ENCODE peak calls at places on chromosome 21, in nine cellular contexts. L is testis; K is fibroblast of villous mesenchyme; D is pancreas; P is CD4-positive, CD25-positive, alpha-beta regulatory T cell; T is astrocyte of the spinal cord; N is BE2C; H is upper lobe of right lung; E is A549. V is an unnamed sample.

GRCh38 chr21:14677023-14677422 is 130.9 kb upstream of the SAMSN1 start:
- DNase-seq in N (no peak), D (no peak), T (no peak), K (no peak), H (no peak), P (no peak), L (no peak), E (no peak), V (no peak)

GRCh38 chr21:16082038-16082816 is 352.4 kb downstream of the USP25 start:
- DNase-seq in D (no peak), E (no peak), K (peak), T (peak), P (peak), N (no peak), H (no peak), L (no peak), V (no peak)

GRCh38 chr21:46325073-46325912 is 1.3 kb downstream of the PCNT start:
- DNase-seq in T (peak), K (peak), H (peak), L (peak), P (peak), N (peak), D (peak), E (peak), V (no peak)

GRCh38 chr21:36028127-36029069 is 31.9 kb downstream of the SETD4 start:
- DNase-seq in K (peak), L (peak), P (peak), D (peak), N (peak), E (peak), H (peak), T (peak), V (no peak)

GRCh38 chr21:23402929-23403520 is 2204.3 kb downstream of the MRPL39 start:
- DNase-seq in L (no peak), T (no peak), P (no peak), D (no peak), N (no peak), E (no peak), K (no peak), H (no peak), V (no peak)

GRCh38 chr21:46217511-46218196 is 10.9 kb downstream of the LSS start:
- DNase-seq in K (no peak), E (no peak), P (no peak), L (peak), D (peak), H (peak), T (no peak), N (no peak), V (no peak)

GRCh38 chr21:37159053-37159776 is 86.2 kb downstream of the TTC3 start:
- DNase-seq in N (no peak), T (no peak), K (peak), L (no peak), D (no peak), P (peak), H (no peak), E (no peak), V (no peak)

GRCh38 chr21:36966066-36966845 is at the start of gene HLCS:
- DNase-seq in L (peak), P (peak), N (peak), E (peak), D (peak), H (peak), K (peak), T (peak), V (no peak)

GRCh38 chr21:41691205-41692203 is 75.3 kb downstream of the RIPK4 start:
- DNase-seq in K (no peak), N (no peak), P (no peak), H (no peak), D (no peak), L (no peak), E (no peak), T (no peak), V (no peak)

GRCh38 chr21:14600569-14601308 is 54.6 kb upstream of the SAMSN1 start:
- DNase-seq in D (no peak), T (no peak), E (no peak), H (no peak), N (no peak), P (peak), L (no peak), K (no peak), V (no peak)

GRCh38 chr21:16330340-16331319 is 600.8 kb downstream of the USP25 start:
- DNase-seq in E (peak), T (peak), K (peak), D (no peak), H (no peak), L (peak), N (peak), P (peak), V (peak)

GRCh38 chr21:40680311-40680710 is 166.6 kb downstream of the DSCAM start:
- DNase-seq in N (no peak), L (no peak), T (no peak), D (no peak), K (no peak), P (no peak), H (no peak), E (no peak), V (no peak)

GRCh38 chr21:26098758-26099157 is 71.8 kb downstream of the APP start:
- DNase-seq in E (no peak), H (no peak), D (no peak), T (peak), L (no peak), K (no peak), P (no peak), N (no peak), V (no peak)

GRCh38 chr21:41536827-41537103 is 28.8 kb upstream of the TMPRSS2 start:
- DNase-seq in E (no peak), L (no peak), D (no peak), P (no peak), H (no peak), K (no peak), T (no peak), N (no peak), V (no peak)

GRCh38 chr21:41680444-41681335 is 86.2 kb downstream of the RIPK4 start:
- DNase-seq in P (no peak), E (no peak), T (no peak), D (no peak), N (no peak), K (no peak), H (peak), L (no peak), V (no peak)

GRCh38 chr21:33977721-33978369 is 62.2 kb upstream of the ATP5PO start:
- DNase-seq in N (no peak), H (no peak), D (no peak), P (no peak), T (no peak), L (no peak), K (no peak), E (no peak), V (no peak)

GRCh38 chr21:33976980-33977720 is 61.5 kb upstream of the ATP5PO start:
- DNase-seq in H (no peak), N (no peak), L (no peak), K (peak), D (no peak), T (no peak), E (no peak), P (no peak), V (no peak)

GRCh38 chr21:33975548-33976081 is 60.0 kb upstream of the ATP5PO start:
- DNase-seq in D (no peak), P (peak), N (no peak), K (no peak), L (no peak), H (no peak), E (no peak), T (peak), V (no peak)

GRCh38 chr21:33974513-33975468 is 59.2 kb upstream of the ATP5PO start:
- DNase-seq in E (no peak), K (no peak), H (no peak), L (no peak), N (no peak), T (no peak), D (no peak), P (no peak), V (no peak)

DNA sequence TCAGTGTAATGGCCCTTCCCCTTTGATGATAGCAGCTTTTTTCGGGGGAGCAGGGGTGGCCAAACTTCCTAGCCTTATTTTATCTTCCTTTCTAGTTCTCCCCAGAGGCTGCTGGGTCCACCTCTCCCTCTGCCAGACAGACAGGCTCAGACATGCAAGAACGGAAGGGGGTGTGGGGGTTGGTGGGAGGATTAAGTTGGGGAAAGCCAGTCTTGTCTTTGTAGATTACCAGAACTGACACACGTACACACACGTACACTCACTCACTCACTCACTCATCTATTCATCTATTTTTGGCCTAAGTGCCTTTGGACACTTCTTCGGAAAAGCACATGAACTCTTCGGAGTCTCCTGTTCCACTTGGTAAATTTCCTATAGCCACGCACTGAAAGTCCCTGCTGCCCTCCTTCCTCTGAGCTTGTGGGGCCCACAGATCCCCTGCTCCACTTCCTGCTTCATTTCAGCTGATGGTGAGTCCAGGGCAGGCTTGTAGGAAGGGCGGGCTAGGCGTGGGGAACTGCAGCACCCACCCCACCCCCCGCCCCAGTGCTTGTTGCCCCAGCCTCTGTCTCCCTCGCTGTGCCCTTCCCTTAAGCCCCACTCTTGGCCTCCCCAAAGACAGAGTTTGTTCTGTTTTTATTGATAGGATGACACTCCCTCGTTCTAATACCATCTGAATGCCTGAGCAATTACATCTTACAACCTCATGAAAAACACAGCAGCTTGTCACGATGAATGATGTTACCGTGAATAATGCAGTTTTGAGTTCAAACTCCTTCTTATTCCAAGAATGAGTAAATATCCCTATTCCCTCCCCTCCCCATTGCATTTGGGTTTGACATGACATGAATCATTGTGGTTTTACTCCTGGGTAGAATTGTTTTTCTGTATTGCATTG is 60.7 kb upstream of the ATP5PO start:
- DNase-seq in T (peak), D (no peak), N (no peak), L (no peak), E (peak), K (peak), P (peak), H (no peak), V (peak)
- H3K4me3 ChIP-seq in T (no peak), D (no peak), N (no peak), L (no peak), E (no peak), K (no peak), P (peak), H (no peak), V (no peak)

GRCh38 chr21:38221594-38221993 is 35.2 kb upstream of the KCNJ15 start:
- DNase-seq in N (no peak), T (no peak), D (no peak), H (no peak), L (no peak), K (no peak), P (no peak), E (no peak), V (peak)

GRCh38 chr21:38227401-38227800 is 29.4 kb upstream of the KCNJ15 start:
- DNase-seq in D (no peak), N (no peak), K (no peak), E (no peak), P (no peak), H (no peak), L (no peak), T (no peak), V (no peak)

GRCh38 chr21:38228115-38228514 is 28.7 kb upstream of the KCNJ15 start:
- DNase-seq in T (no peak), H (no peak), N (no peak), K (no peak), L (no peak), E (no peak), D (no peak), P (no peak), V (no peak)

GRCh38 chr21:38220270-38220737 is 36.5 kb upstream of the KCNJ15 start:
- DNase-seq in P (no peak), T (no peak), D (no peak), N (no peak), K (peak), H (no peak), E (no peak), L (peak), V (no peak)

GRCh38 chr21:38223893-38224540 is 32.8 kb upstream of the KCNJ15 start:
- DNase-seq in H (no peak), K (peak), L (no peak), D (no peak), E (no peak), T (peak), N (no peak), P (peak), V (no peak)
- H3K4me3 ChIP-seq in H (no peak), K (no peak), L (no peak), D (no peak), E (no peak), T (no peak), N (no peak), P (no peak), V (no peak)

GRCh38 chr21:32004281-32004680 is 131.5 kb downstream of the HUNK start:
- DNase-seq in K (no peak), E (no peak), N (no peak), D (no peak), T (no peak), L (no peak), P (no peak), H (no peak), V (no peak)

GRCh38 chr21:32009263-32009662 is 136.4 kb downstream of the HUNK start:
- DNase-seq in K (no peak), D (no peak), N (no peak), T (no peak), H (no peak), L (no peak), P (no peak), E (no peak), V (no peak)

GRCh38 chr21:32007461-32007860 is 134.6 kb downstream of the HUNK start:
- DNase-seq in T (peak), H (no peak), L (no peak), P (no peak), N (no peak), D (no peak), E (peak), K (no peak), V (no peak)

GRCh38 chr21:32008714-32009113 is 135.9 kb downstream of the HUNK start:
- DNase-seq in T (no peak), L (no peak), P (no peak), N (no peak), K (no peak), H (no peak), D (no peak), E (no peak), V (no peak)
- H3K4me3 ChIP-seq in T (no peak), L (no peak), P (no peak), N (no peak), K (no peak), H (no peak), D (no peak), E (no peak), V (no peak)

DNA sequence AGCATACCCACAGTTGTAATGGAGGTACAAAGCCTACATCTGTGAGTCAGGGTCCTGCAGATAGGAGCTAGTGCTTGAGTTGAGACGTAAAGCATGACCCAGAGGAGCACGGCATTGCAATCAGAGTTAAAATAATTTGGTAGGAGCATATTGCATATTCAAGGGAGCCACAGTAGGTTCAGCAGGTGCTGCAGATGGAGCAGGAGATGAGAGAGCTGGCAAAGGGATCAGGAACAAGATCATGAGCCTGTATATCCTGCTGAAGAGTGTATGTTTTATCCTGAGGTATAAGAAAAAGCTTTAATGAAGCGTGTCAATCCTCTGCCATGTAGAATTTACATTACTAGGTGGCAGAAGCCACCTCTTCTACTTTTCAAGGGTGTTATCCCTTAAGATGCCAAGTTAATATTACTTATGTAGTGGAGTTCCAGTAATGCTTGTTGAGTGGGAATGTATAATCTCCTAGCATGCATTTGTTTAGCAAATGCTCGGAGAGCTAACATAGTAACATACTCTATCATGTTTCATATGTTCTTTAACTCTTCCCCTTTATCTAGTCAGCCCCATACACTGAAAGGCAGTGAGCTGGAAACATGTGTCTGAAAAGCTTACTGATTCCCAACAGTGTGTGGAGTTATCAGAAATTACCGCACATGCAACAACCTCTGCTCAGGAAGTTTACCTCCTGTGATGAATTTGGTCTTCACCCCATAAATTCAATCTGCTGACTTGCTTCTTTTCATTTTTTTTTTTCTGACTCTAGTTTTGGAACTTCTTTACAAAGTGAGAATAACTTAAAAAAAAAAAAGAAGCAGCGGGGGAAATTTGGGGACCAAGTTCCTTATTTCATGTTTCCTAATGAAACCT is 300.2 kb downstream of the GRIK1 start:
- DNase-seq in E (no peak), L (no peak), K (no peak), H (no peak), P (no peak), T (no peak), D (no peak), N (no peak), V (no peak)
- H3K4me3 ChIP-seq in E (no peak), L (no peak), K (no peak), H (no peak), P (no peak), T (no peak), D (no peak), N (no peak), V (no peak)

DNA sequence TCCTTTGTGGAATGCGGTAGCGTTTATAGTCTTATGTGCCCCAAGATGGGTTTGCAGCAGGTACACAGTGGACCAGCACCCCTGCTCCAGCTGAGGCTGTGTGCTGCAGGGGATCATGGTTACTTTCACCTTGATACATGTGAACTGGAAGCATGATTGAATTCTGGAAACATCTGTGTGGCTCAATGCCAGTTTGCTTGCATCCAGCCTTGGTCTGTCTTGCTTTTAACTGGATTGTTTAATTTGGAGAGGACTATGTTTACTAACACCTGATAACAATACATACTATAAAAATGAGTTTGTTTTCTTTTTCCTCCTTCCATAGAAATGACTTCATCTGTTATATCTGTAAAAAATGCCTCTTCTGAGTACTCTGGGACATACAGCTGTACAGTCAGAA is 47.5 kb downstream of the CXADR start:
- DNase-seq in E (no peak), N (no peak), P (no peak), L (no peak), K (no peak), T (no peak), H (no peak), D (no peak), V (no peak)
- H3K4me3 ChIP-seq in E (no peak), N (no peak), P (no peak), L (no peak), K (no peak), T (no peak), H (no peak), D (no peak), V (no peak)

GRCh38 chr21:34878940-34879339 is 170.2 kb downstream of the RUNX1 start:
- DNase-seq in L (no peak), H (no peak), P (no peak), K (no peak), N (no peak), T (no peak), D (no peak), E (no peak), V (no peak)

GRCh38 chr21:34877485-34878128 is 171.5 kb downstream of the RUNX1 start:
- DNase-seq in E (no peak), K (no peak), P (no peak), H (peak), D (peak), L (no peak), N (no peak), T (no peak), V (no peak)

GRCh38 chr21:34875830-34876229 is 173.3 kb downstream of the RUNX1 start:
- DNase-seq in P (no peak), K (peak), N (no peak), D (no peak), L (no peak), T (peak), H (no peak), E (no peak), V (no peak)

GRCh38 chr21:34880401-34880800 is 168.7 kb downstream of the RUNX1 start:
- DNase-seq in K (no peak), N (no peak), P (no peak), L (no peak), D (no peak), T (no peak), H (no peak), E (no peak), V (no peak)

GRCh38 chr21:34878501-34878900 is 170.6 kb downstream of the RUNX1 start:
- DNase-seq in D (no peak), E (no peak), P (no peak), N (no peak), L (no peak), H (no peak), T (no peak), K (no peak), V (no peak)
- H3K4me3 ChIP-seq in D (no peak), E (peak), P (no peak), N (no peak), L (no peak), H (peak), T (no peak), K (no peak), V (no peak)

GRCh38 chr21:45154511-45155508 is 80.4 kb downstream of the ADARB1 start:
- DNase-seq in N (peak), T (peak), L (peak), H (no peak), K (peak), P (peak), E (no peak), D (no peak), V (no peak)
- H3K4me3 ChIP-seq in N (no peak), T (no peak), L (no peak), H (no peak), K (no peak), P (no peak), E (no peak), D (no peak), V (no peak)

DNA sequence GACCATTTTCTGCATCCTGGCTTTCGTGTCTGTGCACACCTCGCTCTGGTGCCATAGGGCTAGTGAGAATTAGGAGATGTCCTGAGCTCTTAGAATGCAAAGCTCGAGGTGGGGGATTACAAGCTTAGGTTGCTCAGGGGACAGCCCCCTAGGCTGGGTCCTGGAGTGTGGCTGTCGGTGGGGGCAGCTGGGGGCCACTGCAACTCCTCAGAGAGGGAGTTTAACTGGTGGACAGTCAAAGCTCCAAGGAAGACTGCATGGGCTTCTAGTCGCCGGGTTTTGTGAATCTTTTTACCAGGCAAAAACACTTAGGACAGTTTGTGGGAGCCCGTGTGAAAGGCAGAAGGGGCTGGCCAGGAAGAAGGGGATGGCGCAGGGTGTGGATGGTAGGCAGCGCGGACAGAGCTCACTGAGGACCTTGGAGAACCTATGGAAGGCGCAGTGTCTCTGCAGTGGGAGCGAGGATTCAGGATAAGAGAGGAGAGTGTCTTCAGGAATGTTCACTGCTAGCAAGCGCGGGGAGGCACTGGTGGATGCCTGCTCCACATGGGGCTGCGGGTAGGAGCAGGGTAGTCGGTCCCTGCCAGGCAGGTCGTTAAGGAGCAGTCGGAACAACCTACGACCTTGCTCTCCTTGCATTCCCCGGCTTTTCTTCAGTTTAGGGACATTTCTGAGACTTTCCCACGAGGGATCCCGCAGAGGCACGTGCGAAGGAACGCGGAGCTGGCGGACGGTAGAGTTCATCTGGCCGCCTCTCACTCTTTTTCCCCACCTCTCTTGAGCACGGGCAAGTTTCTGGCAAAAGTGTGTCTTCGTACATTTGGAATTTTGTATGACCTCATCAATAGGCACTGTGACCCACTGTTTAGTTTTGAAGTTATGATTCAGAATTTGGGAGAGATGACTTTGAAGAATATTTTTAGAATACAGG is 12.9 kb upstream of the KCNE1 start:
- DNase-seq in D (peak), N (no peak), L (peak), K (peak), E (no peak), P (no peak), H (no peak), T (peak), V (no peak)
- H3K4me3 ChIP-seq in D (no peak), N (no peak), L (no peak), K (peak), E (peak), P (no peak), H (peak), T (peak), V (peak)